ENCODE peak calls at places on chromosomes 2 and 18, in seven cellular contexts. L, G, H, S, M, O and J are unnamed samples. For H3K27me3, the result is how much of the 10 kb centered on the place peaks cover.

GRCh38 chr18:39945076-39945475 is 2010.0 kb upstream of the PIK3C3 start:
- DNase-seq in O (no peak), M (no peak), L (no peak), S (no peak), H (no peak), G (no peak), J (no peak)

GRCh38 chr2:2523395-2524339 is 192.6 kb upstream of the MYT1L start:
- DNase-seq in L (no peak), H (no peak), M (no peak), S (no peak), G (no peak), O (no peak), J (no peak)

GRCh38 chr18:13577091-13577697 is 149.2 kb downstream of the FAM210A start:
- DNase-seq in S (no peak), O (no peak), M (peak), G (no peak), H (no peak), L (no peak), J (peak)

GRCh38 chr18:77078671-77079070 is 53.9 kb downstream of the MBP start:
- DNase-seq in S (no peak), H (no peak), L (no peak), O (no peak), G (no peak), M (no peak), J (peak)

GRCh38 chr2:74261204-74261864 is 62.9 kb downstream of the MTHFD2 start:
- DNase-seq in S (no peak), L (no peak), G (peak), H (peak), O (no peak), M (peak), J (peak)

GRCh38 chr2:213818436-213818835 is 534.2 kb downstream of the SPAG16 start:
- DNase-seq in S (no peak), G (no peak), M (no peak), L (no peak), H (no peak), O (no peak), J (peak)

GRCh38 chr18:9712606-9713005 is 4.5 kb downstream of the RAB31 start:
- DNase-seq in L (no peak), M (no peak), H (no peak), O (no peak), S (no peak), G (no peak), J (no peak)

GRCh38 chr18:23529597-23529996 is 26.3 kb downstream of the RMC1 start:
- DNase-seq in O (no peak), M (peak), G (no peak), H (no peak), S (no peak), L (no peak), J (no peak)

GRCh38 chr2:100902833-100903405 is 83.0 kb downstream of the NPAS2 start:
- DNase-seq in M (peak), O (peak), G (no peak), S (no peak), L (no peak), H (no peak), J (peak)

GRCh38 chr2:188292446-188293239 is 969 bp downstream of the GULP1 start:
- DNase-seq in M (peak), S (peak), H (peak), O (peak), L (no peak), G (peak), J (peak)

GRCh38 chr18:49645836-49646235 is 84.0 kb downstream of the LIPG start:
- DNase-seq in S (peak), L (no peak), O (no peak), M (peak), G (no peak), H (peak), J (peak)

GRCh38 chr2:68225119-68225632 is 27.2 kb downstream of the PPP3R1 start:
- DNase-seq in O (no peak), S (no peak), G (peak), H (peak), L (no peak), M (peak), J (peak)

GRCh38 chr2:127165539-127165935 is 54.6 kb downstream of the CYP27C1 start:
- DNase-seq in S (no peak), O (no peak), L (no peak), G (peak), H (no peak), M (no peak), J (peak)

GRCh38 chr2:225378984-225379383 is 20.5 kb upstream of the NYAP2 start:
- DNase-seq in S (no peak), L (no peak), O (no peak), G (no peak), M (no peak), H (no peak), J (no peak)

GRCh38 chr18:48486762-48487161 is 52.1 kb upstream of the CTIF start:
- DNase-seq in G (no peak), O (no peak), S (no peak), H (no peak), M (no peak), L (no peak), J (no peak)

GRCh38 chr2:47079515-47080412 is 75.3 kb downstream of the STPG4 start:
- DNase-seq in H (no peak), S (no peak), M (no peak), G (no peak), O (no peak), L (no peak), J (peak)

GRCh38 chr2:224284134-224284946 is 117.6 kb downstream of the FAM124B start:
- DNase-seq in S (no peak), O (peak), L (peak), H (no peak), G (peak), M (peak), J (no peak)

GRCh38 chr2:23606968-23607367 is 222.0 kb downstream of the KLHL29 start:
- DNase-seq in O (no peak), S (no peak), M (peak), H (no peak), G (no peak), L (no peak), J (peak)

GRCh38 chr2:126837926-126838717 is 60.6 kb upstream of the TEX51 start:
- DNase-seq in M (no peak), H (no peak), G (peak), S (no peak), L (no peak), O (no peak), J (no peak)

GRCh38 chr2:233413046-233413445 is 58.8 kb downstream of the DGKD start:
- DNase-seq in M (peak), G (no peak), H (no peak), L (no peak), S (no peak), O (no peak), J (no peak)

GRCh38 chr2:42793314-42794270 is 1.2 kb upstream of the HAAO start:
- DNase-seq in O (peak), S (peak), H (no peak), M (no peak), G (no peak), L (no peak), J (no peak)

GRCh38 chr2:235649418-235649817 is 155.6 kb downstream of the AGAP1 start:
- DNase-seq in O (no peak), L (no peak), G (no peak), H (no peak), M (no peak), S (no peak), J (no peak)

GRCh38 chr2:16123421-16123820 is 183.1 kb downstream of the MYCN start:
- DNase-seq in L (no peak), H (no peak), G (no peak), O (no peak), M (no peak), S (no peak), J (no peak)

GRCh38 chr2:99784946-99785345 is 295.1 kb upstream of the REV1 start:
- DNase-seq in G (no peak), M (no peak), S (no peak), L (no peak), O (no peak), H (no peak), J (no peak)

GRCh38 chr2:176146645-176147044 is 4.7 kb upstream of the HOXD4 start:
- DNase-seq in G (no peak), O (no peak), M (no peak), S (no peak), L (no peak), H (no peak), J (no peak)
- H3K27me3 ChIP-seq in G (half or more), O (half or more), M (under half), S (under half), L (under half), H (half or more), J (under half)

DNA sequence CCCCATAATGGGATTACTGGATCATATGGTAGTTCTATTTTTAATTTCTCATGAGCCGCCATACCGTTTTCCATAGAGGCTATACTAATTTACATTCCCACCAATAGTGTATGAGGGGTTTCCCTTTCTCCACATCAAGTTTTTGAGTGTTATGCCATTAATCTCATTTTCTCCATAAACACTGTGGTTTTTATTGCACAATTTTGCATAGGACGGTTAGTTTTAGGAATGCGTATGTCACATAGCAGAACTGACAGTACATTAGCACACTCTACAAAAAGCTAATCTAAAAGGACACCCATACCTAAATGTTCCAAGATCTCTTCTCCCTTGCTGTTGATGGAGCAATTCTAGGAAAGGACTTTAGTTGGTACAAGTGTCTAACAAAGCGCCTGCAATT is 32.5 kb downstream of the DARS1 start:
- DNase-seq in G (no peak), S (no peak), L (no peak), O (no peak), H (no peak), M (no peak), J (no peak)
- H3K4me3 ChIP-seq in G (no peak), S (no peak), L (no peak), O (no peak), H (no peak), M (no peak), J (no peak)

DNA sequence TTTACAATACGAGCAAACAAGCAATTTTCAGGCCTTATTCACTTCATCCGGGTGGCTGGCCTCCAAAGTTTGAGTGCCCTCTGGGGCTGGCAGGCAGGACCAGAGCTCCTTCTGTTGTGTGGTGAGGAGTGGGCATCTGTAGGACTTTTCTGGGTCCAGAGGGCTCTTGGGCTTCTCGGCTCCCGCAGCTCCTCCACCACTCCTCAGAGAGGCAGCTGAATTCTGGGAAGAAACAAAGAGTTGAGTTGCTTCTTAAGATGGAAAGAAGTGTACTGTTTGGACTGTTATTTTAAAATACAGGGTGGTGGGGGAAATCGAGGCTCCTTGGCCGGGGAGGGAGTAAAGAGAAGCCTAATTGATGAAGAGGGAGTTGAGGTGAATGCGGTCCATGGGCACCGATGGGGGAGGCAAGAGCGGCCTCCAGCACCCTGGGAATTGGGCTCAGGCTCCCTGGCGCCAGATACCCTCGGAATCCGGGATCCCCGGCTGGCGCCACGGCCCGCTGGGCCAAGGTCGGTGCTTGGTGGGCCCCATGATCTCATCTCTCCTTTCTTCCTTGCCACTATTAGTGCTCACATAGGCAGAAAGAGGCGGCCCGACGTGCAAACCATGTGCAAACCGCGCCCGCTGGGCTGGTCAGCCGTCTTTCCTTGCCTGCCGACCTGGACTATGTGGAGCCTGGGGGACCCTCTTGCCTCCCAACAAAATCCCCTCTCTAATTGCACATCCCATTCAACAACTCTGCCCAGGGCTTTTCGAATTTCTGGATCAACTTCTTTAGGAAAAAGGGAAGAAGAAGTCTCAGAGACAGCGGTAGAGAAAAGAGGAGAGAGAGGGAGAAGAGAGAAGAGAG is 664 bp upstream of the SIX3 start:
- DNase-seq in G (no peak), S (peak), H (no peak), M (no peak), O (no peak), L (no peak), J (no peak)
- H3K27me3 ChIP-seq in G (half or more), S (half or more), H (half or more), M (half or more), O (half or more), L (under half), J (under half)

DNA sequence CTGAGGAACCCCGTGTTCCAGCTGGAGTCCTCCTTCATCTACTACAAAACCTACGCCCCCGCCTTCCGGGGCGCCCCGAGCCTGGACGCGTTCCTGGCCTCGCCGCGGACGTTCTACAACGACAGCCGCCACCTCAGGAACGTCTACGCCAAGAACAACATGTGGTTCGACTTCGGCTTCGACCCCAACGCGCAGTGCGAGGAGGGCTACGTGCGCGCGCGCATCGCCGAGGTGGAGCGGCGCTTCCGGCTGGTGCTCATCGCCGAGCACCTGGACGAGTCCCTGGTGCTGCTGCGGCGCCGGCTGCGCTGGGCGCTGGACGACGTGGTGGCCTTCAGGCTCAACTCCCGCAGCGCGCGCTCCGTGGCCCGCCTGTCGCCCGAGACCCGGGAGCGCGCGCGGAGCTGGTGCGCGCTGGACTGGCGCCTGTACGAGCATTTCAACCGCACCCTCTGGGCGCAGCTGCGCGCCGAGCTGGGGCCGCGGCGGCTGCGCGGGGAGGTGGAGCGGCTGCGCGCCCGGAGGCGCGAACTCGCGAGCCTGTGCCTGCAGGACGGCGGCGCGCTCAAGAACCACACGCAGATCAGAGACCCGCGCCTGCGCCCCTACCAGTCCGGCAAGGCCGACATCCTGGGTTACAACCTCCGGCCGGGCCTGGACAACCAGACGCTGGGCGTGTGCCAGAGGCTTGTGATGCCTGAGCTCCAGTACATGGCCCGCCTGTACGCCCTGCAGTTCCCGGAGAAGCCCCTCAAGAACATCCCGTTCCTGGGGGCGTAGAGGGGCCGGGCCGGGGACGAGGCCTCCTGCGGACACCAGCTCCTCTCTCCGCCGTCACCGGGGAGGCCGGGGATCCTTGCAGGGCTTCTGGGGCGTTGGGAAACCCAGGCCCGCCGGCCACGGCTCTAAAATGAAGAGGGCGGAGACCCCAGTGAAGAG is 5.3 kb upstream of the NEU4 start:
- DNase-seq in L (peak), H (no peak), M (peak), O (no peak), G (peak), S (peak), J (no peak)
- H3K4me3 ChIP-seq in L (peak), H (peak), M (no peak), O (peak), G (peak), S (peak), J (no peak)

GRCh38 chr2:14633031-14633430 is 514 bp downstream of the LRATD1 start:
- DNase-seq in M (peak), G (no peak), S (peak), H (peak), O (no peak), L (no peak), J (no peak)
- H3K27me3 ChIP-seq in M (under half), G (half or more), S (half or more), H (under half), O (under half), L (under half), J (half or more)

DNA sequence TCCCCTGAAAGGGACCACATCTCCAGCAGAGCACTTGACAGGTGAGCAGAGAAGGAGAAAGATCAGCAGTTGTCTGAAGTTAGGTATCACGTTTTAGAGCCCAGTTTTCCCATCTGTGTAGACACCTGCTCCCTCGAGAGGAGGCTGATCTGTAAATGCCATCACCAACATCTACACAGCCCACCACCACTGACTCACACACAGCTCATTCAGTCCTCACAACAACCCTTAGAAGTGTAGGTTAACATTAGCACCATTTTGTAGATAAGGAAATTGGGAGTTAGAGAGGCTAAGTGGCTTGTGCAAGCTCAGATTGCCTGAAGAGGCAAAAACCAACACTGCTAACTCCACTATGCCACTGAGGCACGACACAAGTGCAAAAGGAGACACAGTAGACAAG is 37.2 kb upstream of the STAT1 start:
- DNase-seq in M (no peak), O (no peak), L (no peak), H (no peak), S (no peak), G (no peak), J (peak)
- H3K4me3 ChIP-seq in M (no peak), O (no peak), L (no peak), H (no peak), S (no peak), G (no peak), J (no peak)

GRCh38 chr2:134712334-134712733 is 6.5 kb downstream of the TMEM163 start:
- DNase-seq in O (no peak), L (no peak), G (no peak), M (no peak), H (no peak), S (no peak), J (no peak)
- H3K27me3 ChIP-seq in O (under half), L (under half), G (under half), M (under half), H (under half), S (under half), J (under half)

GRCh38 chr2:219247678-219248642 is 2.7 kb downstream of the STK16 start:
- DNase-seq in S (no peak), L (peak), G (no peak), M (no peak), O (no peak), H (peak), J (no peak)

GRCh38 chr2:219250044-219250781 is 2.8 kb upstream of the TUBA4B start:
- DNase-seq in S (no peak), H (no peak), G (no peak), O (no peak), L (no peak), M (no peak), J (no peak)

GRCh38 chr2:219246559-219246958 is 1.3 kb downstream of the STK16 start:
- DNase-seq in H (no peak), L (no peak), S (no peak), O (no peak), G (no peak), M (no peak), J (no peak)

GRCh38 chr2:219249203-219249980 is 3.7 kb upstream of the TUBA4B start:
- DNase-seq in S (peak), O (peak), G (no peak), H (peak), M (peak), L (peak), J (peak)

DNA sequence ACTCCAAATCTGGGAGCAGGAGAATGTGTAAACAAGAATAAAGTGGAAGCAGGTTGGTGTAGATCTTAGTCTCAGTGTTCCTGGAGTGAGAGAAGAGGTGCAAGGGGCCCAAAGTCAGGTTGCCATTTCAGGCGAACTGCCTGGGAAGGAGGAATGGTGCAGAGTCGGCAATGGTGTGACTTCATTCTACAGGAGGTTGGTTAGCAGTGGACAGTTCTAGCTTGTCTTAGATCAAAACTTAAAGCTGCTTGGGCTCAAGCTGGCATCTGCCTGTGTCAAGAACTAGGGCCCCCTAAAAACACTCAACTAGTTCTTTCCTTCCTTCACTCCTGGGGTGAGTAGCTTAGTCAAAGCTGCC is 3.5 kb downstream of the STK16 start:
- DNase-seq in M (no peak), S (no peak), O (no peak), H (no peak), G (no peak), L (no peak), J (no peak)
- H3K4me3 ChIP-seq in M (no peak), S (peak), O (peak), H (peak), G (no peak), L (peak), J (no peak)